ENCODE peak calls at places on chromosomes 5 and 9, in four cellular contexts. C is upper lobe of right lung, S is testis, Y is coronary artery. F is an unnamed sample.

GRCh38 chr9:72145093-72145492 is 4.1 kb upstream of the GDA start:
- DNase-seq in C (no peak), Y (no peak), S (no peak), F (no peak)

GRCh38 chr5:16707869-16708192 is 91.0 kb upstream of the RETREG1 start:
- DNase-seq in C (no peak), Y (no peak), S (no peak), F (no peak)

GRCh38 chr9:16680965-16681658 is 189.4 kb downstream of the BNC2 start:
- DNase-seq in S (no peak), Y (no peak), C (no peak), F (no peak)

GRCh38 chr9:78294290-78295176 is 2.4 kb upstream of the PSAT1 start:
- DNase-seq in Y (no peak), C (no peak), S (no peak), F (peak; percentile 46)

GRCh38 chr9:105515811-105516413 is 42.0 kb upstream of the FKTN start:
- DNase-seq in S (no peak), C (no peak), Y (no peak), F (no peak)

GRCh38 chr5:43997647-43998251 is 391.5 kb downstream of the FGF10 start:
- DNase-seq in Y (no peak), S (no peak), C (no peak), F (no peak)

GRCh38 chr9:95504053-95504963 is 12.5 kb downstream of the PTCH1 start:
- DNase-seq in Y (no peak), C (no peak), S (peak; percentile 72), F (no peak)

GRCh38 chr5:68299105-68299504 is 83.5 kb downstream of the PIK3R1 start:
- DNase-seq in C (no peak), Y (no peak), S (no peak), F (no peak)

GRCh38 chr9:93645149-93645889 is 68.9 kb downstream of the PHF2 start:
- DNase-seq in C (peak; percentile 45), S (no peak), Y (peak; percentile 52), F (no peak)

GRCh38 chr9:2655411-2655901 is 33.9 kb downstream of the VLDLR start:
- DNase-seq in Y (no peak), S (no peak), C (no peak), F (no peak)

GRCh38 chr5:81163641-81164040 is 69.5 kb upstream of the CKMT2 start:
- DNase-seq in Y (no peak), C (no peak), S (no peak), F (no peak)

GRCh38 chr9:138045541-138046490 is 168.2 kb downstream of the CACNA1B start:
- DNase-seq in Y (peak; percentile 69), C (peak; percentile 49), S (peak; percentile 11), F (peak; percentile 78)

GRCh38 chr5:126848253-126848652 is 71.3 kb downstream of the LMNB1 start:
- DNase-seq in Y (no peak), S (no peak), C (no peak), F (no peak)

GRCh38 chr5:582936-583635 is 29.1 kb upstream of the CEP72 start:
- DNase-seq in C (peak; percentile 42), Y (peak; percentile 24), S (no peak), F (peak; percentile 68)

GRCh38 chr5:132926437-132926836 is 37.0 kb downstream of the AFF4 start:
- DNase-seq in C (no peak), Y (no peak), S (no peak), F (no peak)

GRCh38 chr5:151094054-151094858 is 13.4 kb upstream of the TNIP1 start:
- DNase-seq in Y (no peak), C (no peak), S (no peak), F (no peak)

DNA sequence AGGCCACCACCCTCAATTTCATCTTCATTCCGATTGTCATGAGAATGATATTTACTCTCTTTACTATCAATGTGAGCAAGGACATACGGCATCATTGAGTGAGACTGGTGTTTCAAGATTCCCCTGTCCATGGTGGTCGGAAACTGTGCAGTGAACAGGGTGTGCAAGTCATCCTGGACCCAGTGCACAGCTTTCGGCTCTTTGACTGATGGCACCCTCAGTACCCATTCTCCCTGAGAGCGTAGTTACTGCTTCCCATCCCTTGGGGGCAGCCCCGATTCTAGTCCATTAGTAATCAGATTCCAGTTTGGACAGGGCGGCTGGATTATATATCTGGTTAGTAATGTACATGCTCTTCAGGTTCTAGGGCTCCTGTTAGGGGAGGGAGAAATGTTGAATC is 61.7 kb upstream of the SUB1 start:
- DNase-seq in C (no peak), S (no peak), Y (no peak), F (no peak)
- TF ChIP-seq CTCF in C (no peak), S (no peak), Y (no peak), F (peak; percentile 8)

GRCh38 chr5:142324377-142324870 is 397 bp downstream of the SPRY4 start:
- DNase-seq in C (peak; percentile 73), Y (peak; percentile 85), S (no peak), F (peak; percentile 87)
- TF ChIP-seq CTCF in C (peak; percentile 26), Y (no peak), S (no peak), F (peak; percentile 48)

GRCh38 chr9:81112638-81113037 is 576.7 kb downstream of the TLE1 start:
- DNase-seq in S (no peak), Y (no peak), C (no peak), F (no peak)

GRCh38 chr9:81118416-81118815 is 570.9 kb downstream of the TLE1 start:
- DNase-seq in C (no peak), S (no peak), Y (no peak), F (no peak)

GRCh38 chr9:81113408-81114124 is 575.8 kb downstream of the TLE1 start:
- DNase-seq in S (no peak), C (no peak), Y (no peak), F (no peak)

GRCh38 chr9:81116340-81117207 is 572.8 kb downstream of the TLE1 start:
- DNase-seq in Y (no peak), C (no peak), S (no peak), F (no peak)
- TF ChIP-seq CTCF in Y (no peak), C (no peak), S (no peak), F (no peak)

DNA sequence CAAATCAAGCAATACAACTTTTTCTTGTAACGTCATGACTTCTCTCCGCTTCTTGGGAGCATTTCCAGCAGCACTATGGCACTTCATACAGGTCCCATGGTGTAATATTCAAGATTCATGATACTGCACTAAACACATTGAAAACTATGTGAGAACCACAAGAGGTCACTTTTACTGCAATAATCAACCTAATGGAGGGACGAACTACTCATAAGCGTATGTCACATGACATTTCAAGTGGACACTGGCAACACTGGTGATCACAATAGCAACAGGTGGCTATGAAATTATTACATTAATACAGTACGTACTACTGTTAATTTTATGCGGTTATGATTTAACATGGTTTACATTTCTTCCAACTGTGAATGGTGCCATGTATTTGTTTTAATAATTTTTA is 78.6 kb upstream of the TBC1D9B start:
- DNase-seq in C (no peak), Y (no peak), S (no peak), F (no peak)
- TF ChIP-seq CTCF in C (peak; percentile 20), Y (no peak), S (no peak), F (no peak)

GRCh38 chr9:83557317-83557716 is 19.1 kb upstream of the FRMD3 start:
- DNase-seq in S (no peak), C (no peak), Y (no peak), F (no peak)
- TF ChIP-seq CTCF in S (no peak), C (no peak), Y (no peak), F (no peak)

GRCh38 chr5:172144931-172145869 is 42.8 kb downstream of the STK10 start:
- DNase-seq in Y (no peak), C (no peak), S (no peak), F (no peak)
- TF ChIP-seq CTCF in Y (no peak), C (no peak), S (no peak), F (no peak)

GRCh38 chr5:153598099-153598498 is 107.6 kb downstream of the GRIA1 start:
- DNase-seq in S (no peak), Y (no peak), C (no peak), F (no peak)
- TF ChIP-seq CTCF in S (no peak), Y (no peak), C (no peak), F (no peak)

DNA sequence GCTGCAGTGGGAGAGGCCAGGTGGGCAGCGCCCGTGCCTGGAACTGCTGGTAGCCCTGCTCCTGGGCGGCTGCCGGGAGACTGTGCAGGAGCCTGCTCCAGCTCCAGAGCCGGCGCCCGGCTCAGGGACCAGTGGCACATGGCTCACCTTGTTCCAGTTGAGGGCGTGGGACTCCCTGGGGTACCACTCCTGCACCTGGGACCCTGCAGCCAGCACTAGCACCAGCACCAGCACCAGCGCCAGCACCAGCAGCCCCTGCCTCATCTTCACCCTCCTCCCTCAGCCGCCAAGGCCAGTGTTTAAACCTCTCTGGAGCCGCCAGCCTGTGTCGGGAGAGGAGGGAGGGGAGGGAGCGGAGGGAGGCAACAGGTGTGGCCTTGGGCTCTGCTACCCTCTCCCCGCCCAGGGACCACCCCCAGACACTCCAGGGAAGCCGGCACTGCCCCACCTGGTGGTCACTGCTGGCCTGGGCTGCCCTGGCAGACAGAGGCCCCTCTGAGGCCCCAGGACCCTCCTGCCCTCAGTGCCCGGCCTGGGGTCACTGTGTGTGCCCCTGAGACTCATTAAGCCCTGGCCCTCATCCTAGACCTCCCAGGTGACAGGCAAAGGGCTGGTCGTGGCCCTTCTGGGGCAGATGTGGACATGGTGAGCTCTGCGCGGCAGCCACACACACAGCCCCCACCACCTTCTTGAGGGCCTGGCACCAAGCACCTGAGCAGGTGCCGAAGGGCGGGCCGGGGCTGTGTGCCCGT is at the start of gene LCN10:
- DNase-seq in C (no peak), Y (no peak), S (no peak), F (no peak)
- TF ChIP-seq CTCF in C (peak; percentile 23), Y (no peak), S (no peak), F (peak; percentile 47)

DNA sequence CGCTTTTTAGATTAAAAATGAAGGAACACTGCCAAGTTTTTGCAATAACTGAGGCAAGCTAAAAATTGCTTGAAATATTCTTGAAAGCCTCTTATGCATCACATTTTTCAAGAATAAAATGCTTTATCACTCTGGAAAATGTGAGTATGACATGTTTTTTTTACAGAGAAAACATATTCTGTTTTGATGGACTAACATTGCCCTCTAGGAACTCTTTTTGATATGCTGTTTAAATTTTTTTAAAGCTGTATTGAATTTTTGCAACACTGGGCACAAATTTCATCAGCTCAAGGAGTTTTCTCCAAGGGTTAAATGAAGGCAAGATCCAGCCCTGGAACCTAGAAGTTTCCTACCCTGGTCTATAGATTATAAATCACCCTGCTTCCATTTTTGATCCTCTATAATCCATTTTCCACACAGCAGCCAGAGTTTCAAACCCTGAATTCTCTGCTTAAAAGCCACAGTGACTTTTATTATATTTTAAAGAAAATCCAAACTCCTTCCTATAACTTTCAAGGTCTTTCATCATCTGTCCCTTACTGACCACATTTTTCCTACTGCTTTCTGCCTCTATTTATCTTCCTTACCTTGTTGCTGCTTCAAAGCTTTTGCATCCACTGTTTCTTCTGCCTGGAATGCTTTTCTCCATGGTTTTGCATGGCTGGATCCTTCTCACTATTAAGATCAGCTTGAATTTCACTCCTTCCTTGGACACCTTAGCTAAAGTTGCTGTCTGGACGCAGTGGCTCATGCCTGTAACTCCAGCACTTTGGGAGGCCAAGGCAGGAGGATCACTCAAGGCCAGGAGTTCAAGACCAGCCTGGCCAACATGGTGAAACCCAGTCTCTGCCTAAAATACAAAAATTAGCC is 60.9 kb downstream of the IL31RA start:
- DNase-seq in S (no peak), Y (no peak), C (no peak), F (no peak)
- TF ChIP-seq CTCF in S (no peak), Y (no peak), C (no peak), F (peak; percentile 35)

GRCh38 chr5:39024005-39024404 is 50.2 kb downstream of the RICTOR start:
- DNase-seq in Y (no peak), C (no peak), S (peak; percentile 38), F (no peak)
- TF ChIP-seq CTCF in Y (no peak), C (no peak), S (no peak), F (no peak)